ENCODE peak calls at places on chromosomes 3 and 15, in ten cellular contexts. R is T-helper 2 cell treated with Interferon-gamma antibody and Interleukin-4, amounts not matched to agents 5 μg/mL and 100 μg/mL, for 36 hours; K is GM12865; I is thoracic aorta; L is bronchial epithelial cell; H is hepatocyte; G is ELR; Z is Kasumi-1; E is stimulated activated CD4-positive, alpha-beta T cell treated with anti-CD3 and anti-CD28 coated beads, Interleukin-12 subunit alpha, Interleukin-12 subunit beta, amount 100 ng/mL, for 4 hours; S is RWPE2. D is an unnamed sample.

GRCh38 chr3:152235709-152236298 is 32.9 kb upstream of the MBNL1 start:
- DNase-seq in R (no peak), K (no peak), I (no peak), L (peak; percentile 66), H (no peak), G (peak; percentile 73), Z (no peak), E (no peak), S (no peak), D (no peak)

GRCh38 chr3:34569437-34569836 is 771.0 kb downstream of the PDCD6IP start:
- DNase-seq in R (no peak), K (no peak), I (no peak), L (peak; percentile 1), H (no peak), G (no peak), Z (no peak), E (no peak), S (no peak), D (no peak)

GRCh38 chr3:99699841-99700240 is 61.4 kb downstream of the COL8A1 start:
- DNase-seq in R (no peak), K (peak; percentile 57), I (no peak), L (peak; percentile 30), H (no peak), G (peak; percentile 46), Z (no peak), E (no peak), S (no peak), D (no peak)

GRCh38 chr3:101829878-101830277 is 19.4 kb upstream of the NFKBIZ start:
- DNase-seq in R (no peak), K (peak; percentile 55), I (no peak), L (no peak), H (no peak), G (no peak), Z (no peak), E (no peak), S (no peak), D (no peak)

GRCh38 chr3:159828542-159828943 is 160.1 kb upstream of the IL12A start:
- DNase-seq in R (no peak), K (peak; percentile 38), I (no peak), L (peak; percentile 65), H (peak; percentile 77), G (peak; percentile 78), Z (peak; percentile 76), E (no peak), S (no peak), D (no peak)

GRCh38 chr15:50232791-50233190 is 32.7 kb downstream of the HDC start:
- DNase-seq in R (no peak), K (no peak), I (no peak), L (no peak), H (no peak), G (no peak), Z (no peak), E (no peak), S (no peak), D (no peak)

GRCh38 chr3:123884258-123884831 is at the start of gene MYLK:
- DNase-seq in R (peak; percentile 63), K (peak; percentile 72), I (peak; percentile 75), L (peak; percentile 61), H (peak; percentile 83), G (peak; percentile 98), Z (peak; percentile 77), E (peak; percentile 1), S (peak; percentile 86), D (peak; percentile 95)

GRCh38 chr15:82294061-82294690 is 31.6 kb downstream of the SAXO2 start:
- DNase-seq in R (no peak), K (no peak), I (no peak), L (no peak), H (no peak), G (no peak), Z (no peak), E (no peak), S (no peak), D (no peak)

GRCh38 chr3:193743702-193744047 is 150.7 kb downstream of the OPA1 start:
- DNase-seq in R (no peak), K (peak; percentile 68), I (no peak), L (peak; percentile 61), H (no peak), G (no peak), Z (peak; percentile 21), E (no peak), S (no peak), D (no peak)

GRCh38 chr3:143121240-143122088 is 1.9 kb downstream of the CHST2 start:
- DNase-seq in R (peak; percentile 73), K (peak; percentile 78), I (no peak), L (no peak), H (no peak), G (peak; percentile 85), Z (peak; percentile 51), E (peak; percentile 60), S (peak; percentile 60), D (no peak)

GRCh38 chr3:138329127-138329983 is at the start of gene NME9:
- DNase-seq in R (peak; percentile 83), K (peak; percentile 73), I (peak; percentile 68), L (peak; percentile 60), H (peak; percentile 95), G (peak; percentile 92), Z (peak; percentile 81), E (peak; percentile 83), S (peak; percentile 85), D (peak; percentile 53)

GRCh38 chr15:45785897-45786296 is 151.1 kb downstream of the SQOR start:
- DNase-seq in R (no peak), K (no peak), I (no peak), L (no peak), H (no peak), G (no peak), Z (no peak), E (no peak), S (no peak), D (no peak)

GRCh38 chr3:141103067-141103466 is 51.9 kb downstream of the SPSB4 start:
- DNase-seq in R (no peak), K (no peak), I (no peak), L (no peak), H (no peak), G (no peak), Z (no peak), E (no peak), S (no peak), D (no peak)

GRCh38 chr15:94206463-94207167 is 24.7 kb upstream of the MCTP2 start:
- DNase-seq in R (peak; percentile 81), K (no peak), I (no peak), L (peak; percentile 96), H (no peak), G (no peak), Z (peak; percentile 93), E (no peak), S (no peak), D (no peak)

GRCh38 chr15:65524226-65524625 is 6.0 kb upstream of the HACD3 start:
- DNase-seq in R (no peak), K (no peak), I (no peak), L (no peak), H (no peak), G (no peak), Z (no peak), E (no peak), S (no peak), D (no peak)

GRCh38 chr3:56894912-56895431 is 93.2 kb upstream of the ARHGEF3 start:
- DNase-seq in R (peak; percentile 40), K (peak; percentile 56), I (no peak), L (no peak), H (no peak), G (no peak), Z (peak; percentile 23), E (no peak), S (no peak), D (no peak)

GRCh38 chr15:99104788-99105515 is at the start of gene SYNM:
- DNase-seq in R (peak; percentile 60), K (peak; percentile 86), I (no peak), L (peak; percentile 25), H (peak; percentile 93), G (peak; percentile 72), Z (peak; percentile 30), E (peak; percentile 22), S (no peak), D (peak; percentile 92)

GRCh38 chr15:95680693-95681092 is 649.8 kb upstream of the NR2F2 start:
- DNase-seq in R (no peak), K (no peak), I (no peak), L (no peak), H (no peak), G (no peak), Z (no peak), E (no peak), S (no peak), D (no peak)

GRCh38 chr15:58244546-58244945 is 106.4 kb downstream of the AQP9 start:
- DNase-seq in R (no peak), K (no peak), I (no peak), L (no peak), H (no peak), G (no peak), Z (no peak), E (no peak), S (no peak), D (no peak)

GRCh38 chr15:43534897-43535296 is 17.5 kb downstream of the MAP1A start:
- DNase-seq in R (no peak), K (no peak), I (no peak), L (no peak), H (no peak), G (no peak), Z (no peak), E (no peak), S (no peak), D (no peak)

GRCh38 chr3:8556470-8556869 is 54.8 kb downstream of the LMCD1 start:
- DNase-seq in R (no peak), K (no peak), I (no peak), L (no peak), H (no peak), G (no peak), Z (no peak), E (no peak), S (no peak), D (no peak)

GRCh38 chr3:185825639-185826481 is 1.0 kb upstream of the IGF2BP2 start:
- DNase-seq in R (peak; percentile 31), K (peak; percentile 76), I (no peak), L (peak; percentile 48), H (peak; percentile 66), G (peak; percentile 72), Z (peak; percentile 48), E (peak; percentile 34), S (peak; percentile 81), D (no peak)

GRCh38 chr15:88636039-88636438 is 2.8 kb upstream of the ISG20 start:
- DNase-seq in R (peak; percentile 66), K (no peak), I (no peak), L (peak; percentile 84), H (peak; percentile 70), G (no peak), Z (no peak), E (no peak), S (peak; percentile 85), D (no peak)

GRCh38 chr3:99430348-99431134 is 207.9 kb upstream of the COL8A1 start:
- DNase-seq in R (no peak), K (peak; percentile 26), I (no peak), L (peak; percentile 8), H (no peak), G (no peak), Z (no peak), E (no peak), S (no peak), D (no peak)

GRCh38 chr3:190225186-190225692 is 97.0 kb downstream of the CLDN1 start:
- DNase-seq in R (no peak), K (peak; percentile 47), I (no peak), L (peak; percentile 68), H (peak; percentile 54), G (peak; percentile 73), Z (peak; percentile 47), E (no peak), S (no peak), D (no peak)

GRCh38 chr15:90553248-90553745 is 23.6 kb downstream of the CRTC3 start:
- DNase-seq in R (no peak), K (no peak), I (no peak), L (no peak), H (no peak), G (peak; percentile 61), Z (no peak), E (no peak), S (no peak), D (peak; percentile 71)

GRCh38 chr3:124587053-124587408 is 143.2 kb upstream of the UMPS start:
- DNase-seq in R (no peak), K (no peak), I (no peak), L (peak; percentile 54), H (peak; percentile 58), G (no peak), Z (no peak), E (no peak), S (no peak), D (no peak)

GRCh38 chr3:72738752-72739520 is 109.3 kb downstream of the SHQ1 start:
- DNase-seq in R (peak; percentile 70), K (peak; percentile 45), I (no peak), L (peak; percentile 24), H (peak; percentile 74), G (peak; percentile 13), Z (no peak), E (peak; percentile 68), S (no peak), D (no peak)